ENCODE peak calls at places on chromosomes 11 and 22, in four cellular contexts. G is fibroblast of pulmonary artery, M is ACHN, Z is amniotic stem cell. E is an unnamed sample.

GRCh38 chr22:29710922-29711593 is 8.7 kb upstream of the CABP7 start:
- DNase-seq in G (no peak), M (peak; percentile 42), Z (no peak), E (no peak)

GRCh38 chr11:66070604-66071325 is 693 bp downstream of the PACS1 start:
- DNase-seq in G (peak; percentile 50), M (peak; percentile 26), Z (peak; percentile 10), E (peak; percentile 47)

GRCh38 chr11:113446112-113446511 is 29.1 kb downstream of the DRD2 start:
- DNase-seq in G (peak; percentile 57), M (no peak), Z (no peak), E (peak; percentile 94)

GRCh38 chr22:37213941-37214340 is 1.7 kb upstream of the SSTR3 start:
- DNase-seq in G (no peak), M (no peak), Z (no peak), E (no peak)

GRCh38 chr11:63564056-63564784 is 1.0 kb upstream of the PLAAT2 start:
- DNase-seq in G (no peak), M (no peak), Z (no peak), E (no peak)

GRCh38 chr22:38784035-38784434 is 9.9 kb downstream of the DNAL4 start:
- DNase-seq in G (no peak), M (no peak), Z (no peak), E (no peak)

GRCh38 chr22:27998511-27999410 is 79.7 kb upstream of the PITPNB start:
- DNase-seq in G (no peak), M (no peak), Z (no peak), E (no peak)

GRCh38 chr11:16883179-16883578 is 131.0 kb downstream of the PLEKHA7 start:
- DNase-seq in G (no peak), M (peak; percentile 33), Z (no peak), E (peak; percentile 94)

GRCh38 chr11:119629085-119629484 is 99.9 kb downstream of the NECTIN1 start:
- DNase-seq in G (no peak), M (no peak), Z (no peak), E (no peak)

GRCh38 chr11:12005476-12005875 is 3.0 kb downstream of the DKK3 start:
- DNase-seq in G (peak; percentile 85), M (no peak), Z (no peak), E (peak; percentile 66)

GRCh38 chr11:121334973-121335711 is 42.6 kb downstream of the SC5D start:
- DNase-seq in G (peak; percentile 2), M (no peak), Z (no peak), E (no peak)

GRCh38 chr11:87007938-87008337 is 29.8 kb upstream of the TMEM135 start:
- DNase-seq in G (peak; percentile 49), M (no peak), Z (no peak), E (peak; percentile 31)

GRCh38 chr22:45907996-45908395 is 69.0 kb downstream of the WNT7B start:
- DNase-seq in G (no peak), M (no peak), Z (no peak), E (no peak)

GRCh38 chr11:76206327-76207081 is at the start of gene WNT11:
- DNase-seq in G (no peak), M (peak; percentile 32), Z (no peak), E (peak; percentile 57)

GRCh38 chr11:66323684-66324083 is 6.8 kb upstream of the CD248 start:
- DNase-seq in G (no peak), M (no peak), Z (no peak), E (no peak)

GRCh38 chr11:110587972-110588371 is 124.3 kb downstream of the ARHGAP20 start:
- DNase-seq in G (peak; percentile 33), M (no peak), Z (no peak), E (no peak)

GRCh38 chr11:47233051-47233450 is 15.6 kb downstream of the ACP2 start:
- DNase-seq in G (no peak), M (no peak), Z (no peak), E (no peak)

GRCh38 chr11:63560506-63561179 is 2.5 kb downstream of the PLAAT2 start:
- DNase-seq in G (no peak), M (peak; percentile 22), Z (no peak), E (peak; percentile 93)

GRCh38 chr11:9461760-9462134 is 935 bp downstream of the ZNF143 start:
- DNase-seq in G (peak; percentile 37), M (peak; percentile 24), Z (no peak), E (peak; percentile 7)

GRCh38 chr22:50695421-50696250 is 23.0 kb downstream of the SHANK3 start:
- DNase-seq in G (no peak), M (no peak), Z (no peak), E (no peak)

GRCh38 chr22:24146190-24146616 is 35.1 kb upstream of the SUSD2 start:
- DNase-seq in G (peak; percentile 75), M (no peak), Z (no peak), E (peak; percentile 40)

GRCh38 chr11:70205766-70206165 is 2.7 kb downstream of the FADD start:
- DNase-seq in G (no peak), M (no peak), Z (no peak), E (no peak)

GRCh38 chr22:21698430-21699329 is 32.9 kb downstream of the PPIL2 start:
- DNase-seq in G (peak; percentile 24), M (no peak), Z (peak; percentile 33), E (no peak)

E was measured in PC-3.